ENCODE peak calls at places on chromosomes 13 and 19, in eight cellular contexts. M is brain microvascular endothelial cell, Z is esophagus squamous epithelium, P is thoracic aorta, Y is tibial artery, J is PC-9, V is heart left ventricle, E is bronchial epithelial cell. N is an unnamed sample. For H3K27me3, the result is how much of the 10 kb centered on the place peaks cover.

GRCh38 chr13:52137489-52137888 is 8.6 kb upstream of the NEK5 start:
- DNase-seq in M (no peak), Z (no peak), P (no peak), Y (no peak), J (no peak), V (no peak), E (no peak), N (no peak)

GRCh38 chr13:110353339-110353977 is 46.4 kb downstream of the COL4A2 start:
- DNase-seq in M (no peak), Z (no peak), P (no peak), Y (no peak), J (no peak), V (no peak), E (no peak), N (no peak)

GRCh38 chr19:49145485-49146407 is 9.4 kb downstream of the HRC start:
- DNase-seq in M (peak), Z (no peak), P (no peak), Y (peak), J (peak), V (peak), E (no peak), N (no peak)

GRCh38 chr19:47598407-47599349 is 10.3 kb upstream of the BICRA start:
- DNase-seq in M (peak), Z (no peak), P (peak), Y (peak), J (peak), V (no peak), E (peak), N (peak)

GRCh38 chr19:15159251-15159650 is 41.5 kb downstream of the NOTCH3 start:
- DNase-seq in M (no peak), Z (no peak), P (no peak), Y (no peak), J (no peak), V (no peak), E (no peak), N (no peak)

GRCh38 chr13:50589651-50590054 is 253.8 kb downstream of the DLEU7 start:
- DNase-seq in M (peak), Z (no peak), P (no peak), Y (no peak), J (peak), V (no peak), E (peak), N (peak)

GRCh38 chr19:48624067-48624594 is 4.8 kb downstream of the SPHK2 start:
- DNase-seq in M (peak), Z (peak), P (peak), Y (peak), J (no peak), V (peak), E (peak), N (peak)

GRCh38 chr19:38211206-38211605 is 12.8 kb downstream of the DPF1 start:
- DNase-seq in M (no peak), Z (no peak), P (no peak), Y (no peak), J (no peak), V (peak), E (no peak), N (no peak)

GRCh38 chr19:31351212-31352193 is 2.3 kb upstream of the TSHZ3 start:
- DNase-seq in M (peak), Z (no peak), P (no peak), Y (no peak), J (no peak), V (peak), E (peak), N (peak)

GRCh38 chr13:39106216-39106995 is 68.2 kb downstream of the NHLRC3 start:
- DNase-seq in M (no peak), Z (no peak), P (no peak), Y (no peak), J (no peak), V (no peak), E (no peak), N (no peak)

GRCh38 chr19:10870501-10870954 is 825 bp upstream of the CARM1 start:
- DNase-seq in M (no peak), Z (no peak), P (no peak), Y (no peak), J (no peak), V (no peak), E (no peak), N (peak)

GRCh38 chr19:10870955-10871603 is at the start of gene CARM1:
- DNase-seq in M (peak), Z (peak), P (peak), Y (peak), J (peak), V (peak), E (peak), N (peak)

GRCh38 chr19:10872551-10873107 is 1.3 kb downstream of the CARM1 start:
- DNase-seq in M (no peak), Z (no peak), P (no peak), Y (no peak), J (no peak), V (no peak), E (no peak), N (no peak)

GRCh38 chr19:10874019-10874418 is 2.7 kb downstream of the CARM1 start:
- DNase-seq in M (no peak), Z (no peak), P (no peak), Y (no peak), J (no peak), V (no peak), E (no peak), N (no peak)

DNA sequence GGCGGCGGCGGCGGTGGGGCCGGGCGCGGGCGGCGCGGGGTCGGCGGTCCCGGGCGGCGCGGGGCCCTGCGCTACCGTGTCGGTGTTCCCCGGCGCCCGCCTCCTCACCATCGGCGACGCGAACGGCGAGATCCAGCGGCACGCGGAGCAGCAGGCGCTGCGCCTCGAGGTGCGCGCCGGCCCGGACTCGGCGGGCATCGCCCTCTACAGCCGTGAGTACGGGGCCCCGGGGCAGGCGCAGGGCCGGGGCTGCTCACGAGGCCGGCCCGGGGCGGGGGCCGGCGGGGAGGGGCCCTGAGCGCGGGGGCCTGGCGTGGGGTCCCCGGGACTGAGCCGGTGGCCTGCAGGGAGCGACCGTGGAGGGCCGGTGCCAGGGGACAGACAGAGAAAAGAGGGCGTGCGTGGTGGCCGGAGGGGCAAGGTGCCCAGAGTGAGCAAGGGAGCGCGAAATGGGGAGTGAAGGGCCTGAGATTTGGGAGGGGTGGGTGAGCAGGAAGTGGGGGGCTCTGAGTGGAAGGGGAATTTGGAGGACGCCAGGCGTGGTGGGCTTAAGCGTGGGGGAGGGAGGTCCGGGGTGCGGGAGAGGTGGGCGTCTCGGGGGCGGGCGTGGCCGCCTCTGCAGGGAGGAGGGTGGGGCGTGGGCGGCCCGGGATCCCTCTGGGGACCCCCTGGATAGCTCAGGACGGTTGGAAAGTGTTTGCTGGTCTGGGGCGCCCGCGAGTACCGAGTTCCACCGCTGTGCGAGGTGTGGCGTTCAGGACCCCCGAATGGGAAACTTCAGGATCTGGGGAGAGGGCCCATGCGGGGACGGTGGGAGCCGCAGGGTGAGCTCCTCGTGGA is 578 bp downstream of the CARM1 start:
- DNase-seq in M (no peak), Z (no peak), P (no peak), Y (peak), J (peak), V (peak), E (no peak), N (no peak)
- TF ChIP-seq CTCF in M (peak), Z (peak), P (peak), Y (peak), J (no peak), V (no peak), E (no peak), N (peak)

GRCh38 chr13:98490866-98491265 is 86.0 kb downstream of the STK24 start:
- DNase-seq in M (no peak), Z (no peak), P (no peak), Y (no peak), J (no peak), V (no peak), E (no peak), N (no peak)
- H3K27me3 ChIP-seq in M (under half), Z (under half), P (under half), Y (under half), J (under half), V (under half), E (under half), N (under half)

DNA sequence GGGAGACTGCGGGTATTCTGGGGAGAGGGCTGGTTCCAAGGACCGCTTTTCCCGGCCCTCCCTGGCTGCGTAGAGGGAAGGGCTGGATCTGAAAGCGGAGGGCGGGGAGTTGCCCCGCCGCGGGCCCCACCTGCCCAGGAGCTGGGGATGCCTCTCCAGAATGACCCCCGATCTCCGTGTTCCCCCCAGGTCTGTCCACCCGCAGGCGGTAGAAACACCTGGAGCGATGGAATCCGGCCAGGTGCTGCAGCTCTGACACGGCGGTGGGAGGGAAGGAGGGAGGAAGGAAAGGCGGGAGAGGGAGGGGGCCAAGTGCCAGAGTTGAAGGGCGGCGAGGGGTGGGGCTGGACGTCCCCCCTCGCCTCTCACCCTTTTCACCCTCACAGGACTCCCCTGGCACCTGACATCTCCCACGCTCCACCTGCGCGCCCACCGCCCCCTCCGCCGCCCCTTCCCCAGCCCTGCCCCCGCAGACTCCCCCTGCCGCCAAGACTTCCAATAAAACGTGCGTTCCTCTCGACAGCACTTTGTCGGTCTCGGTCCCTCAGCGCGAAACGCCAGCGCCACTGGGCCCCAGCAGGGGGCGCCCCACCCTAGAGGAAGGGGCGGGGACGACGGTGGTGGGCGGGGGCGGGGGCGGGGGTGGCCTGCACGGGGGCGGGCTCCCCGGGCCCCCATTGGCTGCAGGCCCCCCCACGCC is 374 bp upstream of the FXYD7 start:
- DNase-seq in M (no peak), Z (no peak), P (no peak), Y (peak), J (peak), V (peak), E (no peak), N (no peak)
- TF ChIP-seq CTCF in M (peak), Z (peak), P (peak), Y (peak), J (peak), V (peak), E (peak), N (peak)

DNA sequence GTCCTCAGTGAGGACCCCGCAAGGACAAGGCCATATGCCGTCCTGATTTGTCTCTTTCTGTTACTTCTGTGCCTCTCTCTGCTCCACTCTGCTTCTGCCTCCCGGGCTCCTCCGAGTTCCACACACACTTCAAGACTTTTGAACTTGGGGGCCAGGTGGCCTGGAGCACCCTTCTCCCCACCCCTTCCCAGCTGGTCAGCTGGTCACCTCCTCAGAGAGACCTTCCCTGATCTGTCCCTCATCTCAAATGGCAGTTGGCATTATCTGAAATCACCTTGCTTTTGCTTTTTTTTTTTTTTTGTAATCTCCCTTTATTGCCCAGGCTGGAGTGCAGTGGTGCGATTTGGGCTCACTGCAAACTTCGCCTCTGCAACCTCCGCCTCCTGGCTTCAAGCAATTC is 2.2 kb upstream of the S1PR5 start:
- DNase-seq in M (no peak), Z (no peak), P (no peak), Y (no peak), J (no peak), V (no peak), E (no peak), N (no peak)
- H3K27me3 ChIP-seq in M (under half), Z (under half), P (under half), Y (under half), J (under half), V (under half), E (under half), N (under half)

DNA sequence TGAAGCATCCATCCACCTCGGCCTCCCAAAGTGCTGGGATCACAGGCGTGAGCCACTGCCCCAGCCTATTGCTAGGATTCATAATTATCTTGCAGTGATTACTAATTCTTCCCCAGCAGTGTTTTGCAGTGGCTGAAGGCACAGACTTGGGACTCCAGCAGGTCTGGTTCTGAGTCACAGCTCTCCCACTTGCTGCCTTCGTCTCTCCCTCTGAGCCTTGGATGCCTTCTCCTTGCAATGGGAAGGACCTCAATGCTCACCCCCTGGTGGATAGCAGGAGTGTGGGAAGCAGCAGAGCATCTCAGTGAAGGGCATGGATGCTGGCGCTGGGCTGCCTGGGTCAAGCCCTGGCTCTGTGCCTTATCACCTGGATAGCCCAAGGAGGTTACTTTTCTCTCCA is 37.6 kb upstream of the SHKBP1 start:
- DNase-seq in M (no peak), Z (no peak), P (no peak), Y (no peak), J (no peak), V (no peak), E (no peak), N (no peak)
- TF ChIP-seq CTCF in M (peak), Z (no peak), P (no peak), Y (no peak), J (no peak), V (no peak), E (no peak), N (peak)

GRCh38 chr19:5800361-5801270 is 4.3 kb upstream of the NRTN start:
- DNase-seq in M (no peak), Z (no peak), P (no peak), Y (no peak), J (no peak), V (no peak), E (no peak), N (no peak)
- H3K27me3 ChIP-seq in M (under half), Z (under half), P (under half), Y (half or more), J (under half), V (under half), E (under half), N (under half)

GRCh38 chr19:34343751-34344150 is 21.2 kb upstream of the GPI start:
- DNase-seq in M (no peak), Z (no peak), P (no peak), Y (no peak), J (no peak), V (no peak), E (no peak), N (no peak)
- TF ChIP-seq CTCF in M (no peak), Z (no peak), P (no peak), Y (no peak), J (no peak), V (no peak), E (no peak), N (no peak)

N was measured in foreskin keratinocyte.